ENCODE peak calls at places on chromosomes 2 and 18, in seven cellular contexts. E is gastroesophageal sphincter; G is activated CD4-positive, alpha-beta T cell treated with anti-CD3 and anti-CD28 coated beads for 36 hours; I is activated naive CD4-positive, alpha-beta T cell treated with anti-CD3 and anti-CD28 coated beads, Interleukin-2, amount 50 U/mL, for 72 hours; O is A549; Q is activated T-helper 17 cell treated with anti-CD3 and anti-CD28 coated beads, Interleukin-2, amount 50 U/mL, for 72 hours; T is heart right ventricle. B is an unnamed sample.

GRCh38 chr18:73681912-73682311 is 465.7 kb downstream of the FBXO15 start:
- ATAC-seq in O (no peak), Q (no peak), I (no peak), T (no peak), E (no peak), G (no peak), B (no peak)

GRCh38 chr18:24491882-24492281 is 31.4 kb downstream of the HRH4 start:
- ATAC-seq in O (no peak), E (no peak), Q (no peak), T (no peak), I (peak), G (no peak), B (no peak)

GRCh38 chr18:46632401-46633089 is 24.5 kb downstream of the LOXHD1 start:
- ATAC-seq in O (peak), Q (no peak), G (no peak), T (no peak), I (no peak), E (no peak), B (no peak)

GRCh38 chr2:188414412-188414811 is 122.7 kb downstream of the GULP1 start:
- ATAC-seq in E (no peak), T (no peak), I (no peak), G (no peak), O (peak), Q (no peak), B (no peak)

GRCh38 chr2:58514252-58514651 is 273.1 kb upstream of the FANCL start:
- ATAC-seq in G (no peak), O (no peak), I (no peak), E (no peak), Q (no peak), T (no peak), B (no peak)

GRCh38 chr2:231670892-231671616 is 37.3 kb upstream of the PTMA start:
- ATAC-seq in E (no peak), Q (no peak), T (no peak), I (no peak), O (no peak), G (no peak), B (no peak)

GRCh38 chr2:27752551-27753237 is 18.8 kb upstream of the MRPL33 start:
- ATAC-seq in E (no peak), T (no peak), O (no peak), I (no peak), Q (no peak), G (no peak), B (no peak)

GRCh38 chr2:171979103-171979502 is 20.6 kb upstream of the METAP1D start:
- ATAC-seq in T (no peak), G (no peak), O (no peak), I (peak), Q (no peak), E (no peak), B (no peak)

GRCh38 chr2:213036836-213037235 is 114.6 kb downstream of the IKZF2 start:
- ATAC-seq in E (no peak), Q (peak), T (no peak), I (no peak), G (no peak), O (no peak), B (no peak)

GRCh38 chr2:59339121-59339836 is 1098.2 kb upstream of the FANCL start:
- ATAC-seq in I (no peak), E (no peak), T (no peak), G (no peak), O (no peak), Q (no peak), B (no peak)

GRCh38 chr2:117470311-117471095 is 344.0 kb upstream of the DDX18 start:
- ATAC-seq in I (no peak), T (no peak), Q (no peak), G (no peak), E (no peak), O (peak), B (no peak)

GRCh38 chr2:168246072-168246482 is 1.3 kb downstream of the STK39 start:
- ATAC-seq in G (no peak), T (peak), I (no peak), O (peak), E (no peak), Q (no peak), B (peak)

GRCh38 chr18:78208052-78208451 is 771.6 kb upstream of the SALL3 start:
- ATAC-seq in E (no peak), I (no peak), Q (no peak), G (no peak), O (no peak), T (no peak), B (no peak)

GRCh38 chr18:36714476-36714875 is 114.3 kb downstream of the TPGS2 start:
- ATAC-seq in I (no peak), T (no peak), O (no peak), Q (no peak), E (no peak), G (no peak), B (no peak)

GRCh38 chr2:113316085-113316484 is 37.4 kb upstream of the PAX8 start:
- ATAC-seq in G (peak), T (no peak), O (no peak), Q (peak), E (no peak), I (peak), B (no peak)

GRCh38 chr2:218273908-218274249 is 3.6 kb downstream of the PNKD start:
- ATAC-seq in O (no peak), Q (no peak), G (no peak), I (no peak), T (no peak), E (no peak), B (no peak)

GRCh38 chr2:15780912-15781574 is 159.3 kb upstream of the MYCN start:
- ATAC-seq in G (no peak), Q (no peak), T (no peak), O (peak), I (no peak), E (no peak), B (no peak)

GRCh38 chr18:78230911-78231310 is 748.7 kb upstream of the SALL3 start:
- ATAC-seq in I (no peak), T (no peak), Q (no peak), O (no peak), E (no peak), G (no peak), B (no peak)

GRCh38 chr18:57698571-57699276 is 77.1 kb upstream of the NARS1 start:
- ATAC-seq in Q (no peak), I (no peak), G (no peak), T (peak), O (no peak), E (peak), B (peak)

GRCh38 chr2:226174390-226174789 is 625.2 kb downstream of the IRS1 start:
- ATAC-seq in O (no peak), T (no peak), I (no peak), Q (no peak), G (no peak), E (no peak), B (no peak)

GRCh38 chr2:205808493-205809121 is 126.3 kb downstream of the NRP2 start:
- ATAC-seq in Q (no peak), G (no peak), O (no peak), T (peak), E (peak), I (no peak), B (no peak)

GRCh38 chr2:104888489-104889245 is 34.8 kb downstream of the POU3F3 start:
- ATAC-seq in I (peak), O (no peak), Q (no peak), E (no peak), G (peak), T (no peak), B (no peak)

GRCh38 chr2:71680925-71681324 is 227.6 kb downstream of the DYSF start:
- ATAC-seq in T (no peak), E (no peak), O (no peak), G (no peak), Q (no peak), I (no peak), B (no peak)

GRCh38 chr2:72222829-72223564 is 75.3 kb upstream of the CYP26B1 start:
- ATAC-seq in O (peak), Q (no peak), I (no peak), T (no peak), G (no peak), E (no peak), B (peak)

GRCh38 chr2:68391099-68391498 is 26.0 kb downstream of the PLEK start:
- ATAC-seq in I (no peak), O (no peak), Q (no peak), T (no peak), G (no peak), E (peak), B (no peak)

GRCh38 chr2:242085941-242086621 is 216.6 kb downstream of the RTP5 start:
- ATAC-seq in E (peak), G (peak), Q (peak), I (peak), O (no peak), T (peak), B (no peak)

GRCh38 chr18:22204996-22205395 is 35.6 kb downstream of the GATA6 start:
- ATAC-seq in I (no peak), E (no peak), Q (no peak), O (no peak), G (no peak), T (no peak), B (no peak)

GRCh38 chr2:172698041-172698863 is 37.4 kb upstream of the RAPGEF4 start:
- ATAC-seq in Q (peak), O (peak), T (no peak), I (peak), G (peak), E (no peak), B (peak)

GRCh38 chr2:40725950-40726349 is 274.1 kb upstream of the SLC8A1 start:
- ATAC-seq in T (no peak), G (no peak), I (no peak), O (no peak), Q (no peak), E (no peak), B (no peak)

GRCh38 chr2:86760371-86760770 is 30.3 kb downstream of the CD8A start:
- ATAC-seq in E (no peak), G (peak), O (no peak), I (peak), Q (no peak), T (no peak), B (no peak)

GRCh38 chr2:111053825-111054490 is 66.8 kb upstream of the BCL2L11 start:
- ATAC-seq in O (no peak), G (no peak), E (peak), I (no peak), T (peak), Q (no peak), B (no peak)

GRCh38 chr18:13137041-13137938 is 81.3 kb upstream of the LDLRAD4 start:
- ATAC-seq in E (peak), G (peak), O (peak), I (peak), Q (peak), T (peak), B (peak)

GRCh38 chr2:85445316-85446295 is 27.1 kb downstream of the SH2D6 start:
- ATAC-seq in I (no peak), G (no peak), Q (no peak), E (peak), O (peak), T (peak), B (peak)

GRCh38 chr2:230216489-230216888 is 3.3 kb downstream of the SP110 start:
- ATAC-seq in I (no peak), G (no peak), T (no peak), O (no peak), Q (no peak), E (no peak), B (no peak)

GRCh38 chr2:230944123-230944653 is 19.1 kb upstream of the GPR55 start:
- ATAC-seq in G (peak), Q (peak), E (no peak), I (peak), O (no peak), T (no peak), B (no peak)

GRCh38 chr18:7457276-7457675 is 109.8 kb upstream of the PTPRM start:
- ATAC-seq in O (no peak), T (no peak), Q (no peak), I (no peak), G (no peak), E (no peak), B (no peak)

B was measured in SK-N-SH treated with all-trans-retinoic acid at 6 μM for 48 hours.